ENCODE peak calls at places on chromosomes 12 and 14, in seven cellular contexts. L is SK-N-SH, I is HepG2, O is IMR-90, N is K562, Q is A549, A is H1. B is an unnamed sample.

GRCh38 chr12:4284306-4284705 is 10.7 kb downstream of the CCND2 start:
- DNase-seq in A (no peak), I (no peak), O (no peak), L (no peak), N (no peak), Q (no peak), B (no peak)

GRCh38 chr14:62189698-62190097 is 427.5 kb downstream of the SNAPC1 start:
- DNase-seq in N (no peak), Q (no peak), O (peak), I (no peak), A (no peak), L (no peak), B (no peak)

GRCh38 chr14:100540141-100540925 is 46.9 kb downstream of the BEGAIN start:
- DNase-seq in N (peak), I (peak), O (no peak), L (peak), A (no peak), Q (peak), B (no peak)

GRCh38 chr12:82124711-82125110 is 233.5 kb downstream of the CCDC59 start:
- DNase-seq in A (no peak), I (no peak), N (no peak), L (no peak), O (no peak), Q (no peak), B (no peak)

GRCh38 chr14:104315169-104315568 is 176.8 kb downstream of the KIF26A start:
- DNase-seq in A (peak), I (no peak), Q (no peak), L (no peak), O (no peak), N (no peak), B (no peak)

GRCh38 chr12:125340791-125341190 is 275.6 kb downstream of the AACS start:
- DNase-seq in O (peak), L (no peak), I (peak), Q (peak), N (no peak), A (no peak), B (no peak)

GRCh38 chr12:19068137-19068536 is 61.4 kb upstream of the PLEKHA5 start:
- DNase-seq in L (no peak), N (no peak), O (no peak), Q (no peak), A (no peak), I (no peak), B (no peak)

GRCh38 chr12:108566452-108566851 is 4.1 kb downstream of the ISCU start:
- DNase-seq in N (no peak), L (no peak), Q (no peak), I (no peak), A (no peak), O (no peak), B (no peak)

GRCh38 chr14:36173161-36173560 is 3.4 kb downstream of the PTCSC3 start:
- DNase-seq in O (no peak), N (no peak), A (no peak), Q (no peak), L (no peak), I (no peak), B (no peak)

GRCh38 chr12:104720346-104721064 is 237.6 kb downstream of the SLC41A2 start:
- DNase-seq in N (no peak), Q (no peak), I (no peak), A (no peak), O (peak), L (no peak), B (no peak)

GRCh38 chr14:97713023-97713422 is 915.8 kb downstream of the VRK1 start:
- DNase-seq in Q (peak), I (no peak), L (no peak), O (no peak), N (no peak), A (no peak), B (no peak)

GRCh38 chr14:56333361-56334279 is 215.4 kb downstream of the PELI2 start:
- DNase-seq in O (peak), N (peak), Q (peak), A (no peak), I (peak), L (no peak), B (no peak)

GRCh38 chr12:58668831-58669230 is 251.5 kb downstream of the LRIG3 start:
- DNase-seq in N (no peak), I (no peak), A (no peak), L (no peak), Q (no peak), O (peak), B (no peak)

GRCh38 chr12:47823422-47824086 is 3.9 kb upstream of the HDAC7 start:
- DNase-seq in N (no peak), I (no peak), O (no peak), L (no peak), Q (no peak), A (no peak), B (no peak)

GRCh38 chr12:15682826-15683225 is 106.4 kb downstream of the EPS8 start:
- DNase-seq in Q (peak), N (no peak), L (no peak), O (no peak), A (no peak), I (no peak), B (no peak)
- TF ChIP-seq RFX5 in Q (no peak), N (no peak), L (no peak), O (no peak), A (no peak), I (no peak), B (no peak)

DNA sequence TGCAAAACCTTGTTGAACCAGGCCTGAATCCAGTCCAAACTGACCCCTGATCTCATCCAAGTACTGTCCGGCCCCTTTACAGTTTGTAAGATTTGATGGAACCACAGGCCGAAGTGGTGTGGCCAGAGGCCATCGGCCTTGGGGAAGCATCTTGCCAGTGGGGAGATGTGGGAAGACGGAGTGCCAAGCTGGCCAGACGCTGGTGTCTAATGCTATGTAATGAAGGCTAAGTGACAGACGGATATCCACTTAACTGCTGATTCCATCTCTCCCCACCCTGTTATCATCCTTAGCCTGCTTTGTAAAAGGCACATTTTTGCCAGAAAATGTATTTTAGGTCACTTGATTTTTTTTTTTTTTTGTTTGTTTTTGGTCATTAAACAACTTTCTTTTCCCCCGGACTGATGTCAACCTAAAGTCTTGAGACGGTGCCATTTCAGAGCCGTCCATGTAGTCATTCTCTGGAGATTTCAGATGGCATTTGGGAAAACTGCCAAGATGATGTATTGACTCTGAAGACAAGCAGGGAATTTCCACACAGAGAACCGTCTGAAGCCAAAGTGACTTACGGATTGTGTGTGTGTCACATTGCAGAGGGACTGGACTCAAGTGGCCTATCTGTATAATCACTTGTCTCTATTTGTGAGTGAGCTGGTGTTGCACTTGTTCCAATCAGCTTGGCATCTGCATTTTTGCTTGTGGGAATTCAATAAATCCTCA is 86.5 kb upstream of the MANSC4 start:
- DNase-seq in A (no peak), O (peak), L (peak), I (no peak), Q (peak), N (no peak), B (no peak)
- TF ChIP-seq RFX5 in A (no peak), O (no peak), L (no peak), I (no peak), Q (no peak), N (no peak), B (no peak)

GRCh38 chr14:50999726-51000125 is 55.4 kb upstream of the PYGL start:
- DNase-seq in N (no peak), O (no peak), L (no peak), Q (peak), A (no peak), I (peak), B (no peak)
- TF ChIP-seq RFX5 in N (no peak), O (no peak), L (no peak), Q (no peak), A (no peak), I (no peak), B (no peak)

GRCh38 chr12:96212456-96213375 is 18.5 kb downstream of the ELK3 start:
- DNase-seq in I (no peak), O (no peak), L (no peak), N (no peak), Q (no peak), A (no peak), B (no peak)

GRCh38 chr12:96210376-96211055 is 16.3 kb downstream of the ELK3 start:
- DNase-seq in O (no peak), I (no peak), A (no peak), Q (no peak), N (no peak), L (no peak), B (no peak)

GRCh38 chr12:96208801-96209534 is 14.8 kb downstream of the ELK3 start:
- DNase-seq in N (no peak), I (no peak), A (no peak), Q (no peak), O (no peak), L (no peak), B (no peak)

GRCh38 chr12:96213869-96214268 is 19.7 kb downstream of the ELK3 start:
- DNase-seq in L (no peak), A (no peak), I (no peak), Q (no peak), O (no peak), N (no peak), B (no peak)

DNA sequence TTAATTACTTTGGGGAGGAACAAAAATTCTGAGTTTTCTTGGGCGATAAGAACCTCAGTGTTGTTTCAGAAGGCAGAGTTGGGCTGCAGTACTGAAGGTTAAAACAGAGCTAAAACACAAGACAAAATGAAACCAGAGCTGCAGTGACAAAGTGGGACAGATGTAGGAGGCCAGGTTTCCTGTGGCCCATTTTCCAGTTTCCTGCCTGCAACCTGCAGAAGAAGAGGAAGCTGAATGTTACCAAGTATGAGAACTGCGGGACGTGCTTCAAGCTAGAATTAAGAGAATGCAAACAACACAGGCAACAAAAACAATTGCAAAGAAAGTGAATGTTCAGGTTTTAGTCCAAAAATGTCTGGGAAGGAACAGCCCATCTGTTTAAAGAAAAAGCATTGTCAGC is 17.8 kb downstream of the ELK3 start:
- DNase-seq in O (no peak), L (no peak), Q (no peak), I (no peak), N (no peak), A (no peak), B (no peak)
- TF ChIP-seq RFX5 in O (no peak), L (no peak), Q (no peak), I (no peak), N (no peak), A (no peak), B (no peak)

GRCh38 chr14:55271572-55272414 is 572 bp downstream of the FBXO34 start:
- DNase-seq in A (peak), I (peak), Q (peak), O (peak), L (peak), N (peak), B (no peak)

GRCh38 chr14:55272415-55272786 is 1.2 kb downstream of the FBXO34 start:
- DNase-seq in Q (no peak), O (no peak), A (no peak), I (no peak), N (no peak), L (no peak), B (no peak)

GRCh38 chr14:55274760-55275159 is 3.5 kb downstream of the FBXO34 start:
- DNase-seq in L (peak), Q (no peak), N (peak), O (peak), I (no peak), A (no peak), B (no peak)

GRCh38 chr14:55274144-55274543 is 2.9 kb downstream of the FBXO34 start:
- DNase-seq in A (no peak), N (peak), Q (no peak), L (no peak), I (no peak), O (no peak), B (no peak)

GRCh38 chr14:55272922-55273321 is 1.7 kb downstream of the FBXO34 start:
- DNase-seq in L (no peak), A (no peak), I (no peak), Q (no peak), O (no peak), N (no peak), B (no peak)
- TF ChIP-seq RFX5 in L (no peak), A (no peak), I (no peak), Q (no peak), O (no peak), N (no peak), B (no peak)

DNA sequence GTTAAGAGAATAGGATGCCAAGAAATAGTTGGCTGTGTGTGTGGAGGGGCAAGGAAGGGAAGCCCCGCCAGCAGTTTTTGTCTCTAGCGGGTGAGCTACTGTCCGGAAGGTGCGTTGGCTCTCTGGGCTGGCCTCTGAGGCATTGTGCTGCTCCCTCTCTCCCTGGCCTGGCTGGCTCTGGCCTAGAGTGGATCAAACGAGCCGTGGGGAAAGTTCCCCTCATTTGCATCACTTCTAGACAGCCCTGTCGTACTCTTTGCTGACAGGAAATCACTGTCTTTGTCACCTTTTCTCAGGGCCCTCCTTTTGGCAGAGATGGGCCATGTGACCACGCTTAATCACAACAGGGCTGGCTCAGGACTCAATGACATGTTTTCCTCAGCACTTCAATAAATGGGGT is 236.1 kb upstream of the NPAS3 start:
- DNase-seq in I (no peak), Q (no peak), A (no peak), O (no peak), L (no peak), N (no peak), B (no peak)
- TF ChIP-seq RFX5 in I (no peak), Q (no peak), A (no peak), O (no peak), L (no peak), N (no peak), B (no peak)

DNA sequence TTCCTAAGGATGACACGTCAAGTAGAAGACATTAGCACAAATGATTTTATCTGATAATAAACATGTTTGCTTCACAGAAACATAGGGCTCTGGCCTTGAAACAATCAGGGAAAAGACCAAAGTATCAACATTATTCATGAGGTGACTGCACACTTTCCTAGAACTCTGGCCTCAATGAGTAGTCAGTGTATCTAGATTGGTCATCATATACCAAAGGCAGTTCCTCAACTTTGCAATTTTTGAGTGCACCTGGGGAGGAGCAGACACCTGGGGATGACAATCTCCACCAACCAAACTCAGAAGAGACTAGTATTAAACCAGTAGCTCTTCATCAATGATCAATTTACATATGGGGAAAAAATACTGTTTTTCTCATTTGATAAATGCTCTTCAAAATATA is 4.5 kb downstream of the EDDM3A start:
- DNase-seq in A (no peak), L (no peak), O (no peak), N (no peak), Q (no peak), I (no peak), B (no peak)
- TF ChIP-seq RFX5 in A (no peak), L (no peak), O (no peak), N (no peak), Q (no peak), I (no peak), B (no peak)

GRCh38 chr12:110135806-110136205 is 11.6 kb downstream of the IFT81 start:
- DNase-seq in L (no peak), N (no peak), O (peak), A (no peak), I (no peak), Q (no peak), B (no peak)

GRCh38 chr12:110137786-110138185 is 13.6 kb downstream of the IFT81 start:
- DNase-seq in I (no peak), N (no peak), O (no peak), L (no peak), Q (no peak), A (no peak), B (no peak)

DNA sequence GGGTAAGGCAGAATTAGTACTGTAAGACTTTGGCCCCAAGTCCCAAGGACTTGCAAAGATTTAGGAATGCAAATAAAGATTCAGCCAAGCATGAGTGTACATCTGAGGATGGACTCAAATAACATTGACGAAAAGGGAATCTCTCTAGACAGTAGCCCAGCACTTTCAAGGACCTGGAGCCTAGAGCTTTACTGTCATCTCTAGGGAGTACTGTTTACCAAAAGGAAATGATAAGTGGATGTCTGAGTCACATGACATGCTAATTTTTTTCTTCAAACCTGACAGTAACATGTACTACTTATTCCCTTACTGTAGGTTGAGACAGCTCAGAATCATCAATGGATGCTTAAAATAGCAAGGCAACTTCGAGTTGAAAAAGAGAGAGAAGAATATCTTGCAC is 10.9 kb downstream of the IFT81 start:
- DNase-seq in I (no peak), L (no peak), Q (peak), O (peak), N (peak), A (no peak), B (no peak)
- TF ChIP-seq RFX5 in I (no peak), L (no peak), Q (no peak), O (no peak), N (no peak), A (no peak), B (no peak)

GRCh38 chr14:106378191-106378590 is 851.8 kb downstream of the TMEM121 start:
- DNase-seq in Q (no peak), O (no peak), A (no peak), N (peak), L (peak), I (no peak), B (no peak)
- TF ChIP-seq RFX5 in Q (no peak), O (no peak), A (no peak), N (no peak), L (no peak), I (no peak), B (no peak)

B was measured in GM12878.